ENCODE peak calls at places on chromosomes 6 and 20, in seven cellular contexts. N is adrenal gland, V is HCT116, S is ovary, F is Peyer's patch, H is body of pancreas, Y is right lobe of liver. I is an unnamed sample.
A peak's percentile ranks its signal among the peaks of the same experiment; 100 is the strongest.

GRCh38 chr6:88166493-88166900 is 350 bp upstream of the CNR1 start:
- DNase-seq in V (no peak), N (no peak), S (no peak), Y (no peak), F (peak; percentile 59), H (no peak), I (no peak)

GRCh38 chr20:37179671-37180524 is 550 bp upstream of the MROH8 start:
- DNase-seq in N (no peak), H (no peak), V (no peak), S (no peak), Y (no peak), F (no peak), I (no peak)

GRCh38 chr6:155497273-155497672 is 41.6 kb upstream of the NOX3 start:
- DNase-seq in V (no peak), Y (no peak), N (no peak), S (no peak), H (no peak), F (no peak), I (no peak)

GRCh38 chr20:22700387-22700786 is 116.0 kb upstream of the FOXA2 start:
- DNase-seq in F (no peak), H (no peak), Y (no peak), V (no peak), S (no peak), N (peak; percentile 40), I (no peak)

GRCh38 chr6:52517502-52518278 is 59.2 kb downstream of the TRAM2 start:
- DNase-seq in N (peak; percentile 94), S (peak; percentile 93), Y (peak; percentile 86), H (peak; percentile 66), F (peak; percentile 28), V (peak; percentile 80), I (peak; percentile 94)

GRCh38 chr6:116111552-116112528 is 11.2 kb downstream of the NT5DC1 start:
- DNase-seq in V (peak; percentile 49), Y (no peak), H (peak; percentile 39), S (no peak), F (no peak), N (peak; percentile 46), I (no peak)

GRCh38 chr6:154852700-154853099 is 119.5 kb downstream of the SCAF8 start:
- DNase-seq in S (no peak), H (no peak), Y (no peak), V (no peak), N (no peak), F (no peak), I (no peak)

GRCh38 chr6:29491574-29491973 is 3.8 kb upstream of the MAS1L start:
- DNase-seq in S (no peak), N (no peak), F (no peak), H (no peak), Y (no peak), V (no peak), I (no peak)

GRCh38 chr20:38633577-38634093 is 32.0 kb downstream of the ARHGAP40 start:
- DNase-seq in N (peak; percentile 70), Y (no peak), V (peak; percentile 44), F (peak; percentile 22), H (peak; percentile 62), S (no peak), I (peak; percentile 19)

GRCh38 chr6:41536884-41537347 is 9.3 kb upstream of the FOXP4 start:
- DNase-seq in S (no peak), F (no peak), H (peak; percentile 88), N (no peak), V (peak; percentile 18), Y (peak; percentile 84), I (no peak)

GRCh38 chr6:137927777-137928218 is 60.7 kb downstream of the TNFAIP3 start:
- DNase-seq in S (no peak), Y (no peak), F (peak; percentile 64), H (no peak), V (no peak), N (no peak), I (no peak)

GRCh38 chr6:156316613-156317012 is 460.6 kb upstream of the ARID1B start:
- DNase-seq in H (no peak), Y (no peak), V (no peak), S (no peak), N (no peak), F (no peak), I (no peak)

GRCh38 chr6:11865926-11866325 is 87.3 kb upstream of the ADTRP start:
- DNase-seq in V (no peak), Y (no peak), N (no peak), F (no peak), S (no peak), H (no peak), I (no peak)

GRCh38 chr6:146890172-146890571 is 291.4 kb downstream of the ADGB start:
- DNase-seq in S (no peak), N (no peak), F (no peak), V (no peak), H (no peak), Y (no peak), I (no peak)

GRCh38 chr6:138430361-138431145 is 26.5 kb downstream of the HEBP2 start:
- DNase-seq in S (no peak), F (no peak), V (no peak), Y (no peak), N (no peak), H (no peak), I (no peak)

GRCh38 chr6:168554472-168554871 is 113.5 kb downstream of the SMOC2 start:
- DNase-seq in V (no peak), Y (no peak), S (no peak), H (no peak), N (no peak), F (no peak), I (no peak)

GRCh38 chr20:47686545-47686944 is 98.7 kb downstream of the SULF2 start:
- DNase-seq in H (no peak), F (no peak), Y (no peak), N (peak; percentile 85), S (no peak), V (no peak), I (peak; percentile 62)

GRCh38 chr20:37282558-37282957 is 6.9 kb upstream of the MANBAL start:
- DNase-seq in V (no peak), Y (no peak), F (no peak), H (no peak), S (peak; percentile 64), N (peak; percentile 21), I (peak; percentile 50)

GRCh38 chr6:8953310-8953709 is 518.0 kb upstream of the SLC35B3 start:
- DNase-seq in V (no peak), Y (no peak), H (no peak), S (no peak), F (no peak), N (no peak), I (no peak)
- TF ChIP-seq POLR2A in V (no peak), Y (no peak), H (no peak), S (no peak), F (no peak), N (no peak), I (no peak)

DNA sequence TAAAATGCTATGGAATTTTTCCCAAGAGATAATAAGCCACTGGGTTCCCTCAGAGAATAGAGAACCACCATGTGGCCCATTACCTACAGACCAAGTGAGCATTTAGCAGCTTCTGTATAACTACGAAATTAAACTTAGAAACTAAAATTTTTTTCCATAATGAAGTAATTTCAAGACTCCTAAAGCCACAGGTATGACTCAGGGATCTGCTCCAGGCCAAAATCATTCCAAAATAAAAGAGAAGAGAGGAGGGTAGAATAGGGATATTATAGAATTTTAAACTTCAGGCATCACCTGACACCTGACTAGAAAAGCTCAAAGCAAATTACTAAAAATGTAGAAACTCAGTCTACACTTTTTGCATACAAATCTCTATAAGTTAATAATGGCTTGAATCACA is 108.9 kb upstream of the DST start:
- DNase-seq in V (no peak), Y (no peak), F (no peak), S (no peak), N (no peak), H (no peak), I (no peak)
- H3K27ac ChIP-seq in V (peak overlapping the region; percentile 97), Y (no peak overlapping the region), F (no peak overlapping the region), S (no peak overlapping the region), N (no peak overlapping the region), H (no peak overlapping the region), I (no peak overlapping the region)

DNA sequence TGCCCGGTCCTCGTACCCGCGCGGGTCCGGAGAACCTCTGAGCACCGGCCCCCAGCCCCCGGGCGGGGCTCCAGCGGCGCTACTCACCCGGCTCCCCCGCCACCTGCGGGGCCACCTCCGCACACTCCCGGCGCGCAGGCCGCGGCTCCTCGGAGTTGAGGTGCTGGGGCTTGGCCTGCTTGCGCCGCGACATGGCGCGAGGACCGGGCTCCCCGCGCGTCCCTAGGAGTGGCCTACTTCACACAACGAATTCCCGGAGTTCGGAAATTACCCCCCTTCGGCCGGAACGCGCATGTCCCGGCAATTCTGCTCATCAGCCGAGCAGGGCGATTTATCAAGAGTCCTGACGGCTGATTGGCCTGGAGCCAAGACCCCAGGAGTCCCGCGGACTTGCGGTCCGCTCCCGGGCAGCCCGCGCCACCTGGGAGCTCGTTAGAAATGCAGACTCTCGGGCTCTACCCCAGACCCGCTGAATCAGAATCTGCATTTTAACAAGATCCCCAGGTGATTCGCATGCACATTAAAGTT is 86.5 kb downstream of the ZFP64 start:
- DNase-seq in Y (peak; percentile 55), V (no peak), H (peak; percentile 20), N (peak; percentile 21), S (peak; percentile 28), F (no peak), I (no peak)
- H3K4me3 ChIP-seq in Y (peak overlapping the region; percentile 25), V (no peak overlapping the region), H (no peak overlapping the region), N (no peak overlapping the region), S (peak overlapping the region; percentile 20), F (peak overlapping the region; percentile 17), I (peak overlapping the region; percentile 22)

GRCh38 chr20:35704514-35705261 is 5.5 kb downstream of the ROMO1 start:
- DNase-seq in N (no peak), Y (no peak), V (no peak), S (no peak), H (no peak), F (no peak), I (no peak)

GRCh38 chr20:35699914-35700624 is 864 bp downstream of the ROMO1 start:
- DNase-seq in N (no peak), Y (no peak), V (no peak), F (no peak), S (no peak), H (no peak), I (no peak)

GRCh38 chr20:35700625-35701148 is 1.5 kb downstream of the ROMO1 start:
- DNase-seq in V (no peak), H (no peak), S (no peak), F (no peak), Y (no peak), N (no peak), I (no peak)

GRCh38 chr20:35702824-35703695 is 3.9 kb downstream of the ROMO1 start:
- DNase-seq in Y (no peak), S (no peak), F (no peak), H (no peak), V (no peak), N (no peak), I (peak; percentile 11)

DNA sequence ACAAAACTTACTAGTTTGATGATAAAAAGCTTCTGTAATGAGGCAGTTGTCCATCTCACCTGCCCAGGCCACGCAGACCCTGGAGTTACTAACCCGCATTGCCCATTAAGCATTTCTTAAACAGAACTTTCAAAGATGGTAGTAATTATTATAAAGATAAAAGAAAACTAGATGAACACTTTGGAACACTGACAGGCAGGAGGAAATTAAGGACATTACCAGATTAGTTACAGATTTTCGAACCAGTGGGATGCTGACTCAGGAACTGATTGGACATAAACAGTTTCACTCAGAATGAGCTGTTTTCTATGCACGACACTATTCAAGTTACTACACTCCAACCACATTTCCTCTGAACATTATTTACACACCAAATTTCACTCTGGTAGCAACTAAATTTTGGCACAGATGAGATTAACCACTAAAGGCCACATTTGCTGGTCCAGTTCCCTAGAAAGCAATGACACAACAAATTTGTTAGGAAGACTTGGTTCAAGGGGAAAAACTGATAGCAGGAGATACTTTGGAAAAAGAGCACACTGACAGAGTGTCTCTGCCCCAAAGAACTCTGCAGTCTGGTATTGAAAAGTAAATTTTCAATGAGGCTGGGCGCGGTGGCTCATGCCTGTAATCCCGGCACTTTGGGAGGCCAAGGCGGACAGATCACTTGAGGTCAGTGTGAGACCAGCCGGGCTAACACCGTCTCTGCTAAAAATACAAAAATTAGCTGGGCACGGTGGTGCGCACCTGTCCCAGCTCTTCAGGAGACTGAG is 3.0 kb downstream of the ROMO1 start:
- DNase-seq in V (no peak), H (no peak), Y (no peak), S (no peak), F (no peak), N (no peak), I (peak; percentile 3)
- TF ChIP-seq POLR2A in V (no peak), H (no peak), Y (peak; percentile 6), S (no peak), F (no peak), N (no peak), I (no peak)

I was measured in uterus.